ENCODE peak calls at places on chromosomes 1 and 21, in seven cellular contexts. One of them, this sample, is unnamed. For H3K4me1, the result is how much of the 10 kb centered on the place peaks cover.

GRCh38 chr1:212982430-212983152 is 32.2 kb downstream of the VASH2 start:
- DNase-seq in spleen: no peak
- DNase-seq in SJCRH30: no peak
- DNase-seq in naive thymus-derived CD4-positive, alpha-beta T cell: no peak
- DNase-seq in lower lobe of right lung: no peak
- DNase-seq in astrocyte: no peak
- DNase-seq in endodermal cell: peak
- DNase-seq in this sample: no peak

GRCh38 chr1:180221461-180221860 is 8.6 kb upstream of the LHX4 start:
- DNase-seq in spleen: no peak
- DNase-seq in SJCRH30: peak
- DNase-seq in naive thymus-derived CD4-positive, alpha-beta T cell: no peak
- DNase-seq in lower lobe of right lung: no peak
- DNase-seq in astrocyte: peak
- DNase-seq in endodermal cell: no peak
- DNase-seq in this sample: no peak

GRCh38 chr1:32334274-32334861 is 1.7 kb downstream of the MARCKSL1 start:
- DNase-seq in spleen: peak
- DNase-seq in SJCRH30: no peak
- DNase-seq in naive thymus-derived CD4-positive, alpha-beta T cell: no peak
- DNase-seq in lower lobe of right lung: no peak
- DNase-seq in astrocyte: no peak
- DNase-seq in endodermal cell: no peak
- DNase-seq in this sample: no peak

GRCh38 chr21:45158491-45159423 is 84.4 kb downstream of the ADARB1 start:
- DNase-seq in spleen: no peak
- DNase-seq in SJCRH30: no peak
- DNase-seq in naive thymus-derived CD4-positive, alpha-beta T cell: no peak
- DNase-seq in lower lobe of right lung: no peak
- DNase-seq in astrocyte: no peak
- DNase-seq in endodermal cell: peak
- DNase-seq in this sample: no peak

GRCh38 chr1:95207223-95207935 is 26.6 kb upstream of the RWDD3 start:
- DNase-seq in spleen: no peak
- DNase-seq in SJCRH30: peak
- DNase-seq in naive thymus-derived CD4-positive, alpha-beta T cell: no peak
- DNase-seq in lower lobe of right lung: no peak
- DNase-seq in astrocyte: no peak
- DNase-seq in endodermal cell: no peak
- DNase-seq in this sample: peak

GRCh38 chr1:153655333-153655732 is 3.2 kb upstream of the SNAPIN start:
- DNase-seq in spleen: no peak
- DNase-seq in SJCRH30: no peak
- DNase-seq in naive thymus-derived CD4-positive, alpha-beta T cell: no peak
- DNase-seq in lower lobe of right lung: no peak
- DNase-seq in astrocyte: no peak
- DNase-seq in endodermal cell: no peak
- DNase-seq in this sample: no peak

GRCh38 chr1:209190591-209191241 is 392.8 kb upstream of the CAMK1G start:
- DNase-seq in spleen: no peak
- DNase-seq in SJCRH30: peak
- DNase-seq in naive thymus-derived CD4-positive, alpha-beta T cell: no peak
- DNase-seq in lower lobe of right lung: peak
- DNase-seq in astrocyte: peak
- DNase-seq in endodermal cell: peak
- DNase-seq in this sample: peak

GRCh38 chr21:42499430-42500106 is 3.5 kb upstream of the RSPH1 start:
- DNase-seq in spleen: no peak
- DNase-seq in SJCRH30: no peak
- DNase-seq in naive thymus-derived CD4-positive, alpha-beta T cell: no peak
- DNase-seq in lower lobe of right lung: no peak
- DNase-seq in astrocyte: no peak
- DNase-seq in endodermal cell: peak
- DNase-seq in this sample: peak

GRCh38 chr21:29078884-29079765 is 5.7 kb upstream of the CCT8 start:
- DNase-seq in spleen: no peak
- DNase-seq in SJCRH30: no peak
- DNase-seq in naive thymus-derived CD4-positive, alpha-beta T cell: no peak
- DNase-seq in lower lobe of right lung: peak
- DNase-seq in astrocyte: peak
- DNase-seq in endodermal cell: no peak
- DNase-seq in this sample: no peak

GRCh38 chr1:172275478-172275877 is 145.0 kb upstream of the C1orf105 start:
- DNase-seq in spleen: no peak
- DNase-seq in SJCRH30: no peak
- DNase-seq in naive thymus-derived CD4-positive, alpha-beta T cell: no peak
- DNase-seq in lower lobe of right lung: no peak
- DNase-seq in astrocyte: no peak
- DNase-seq in endodermal cell: no peak
- DNase-seq in this sample: no peak

GRCh38 chr1:185861630-185862029 is 127.4 kb downstream of the HMCN1 start:
- DNase-seq in spleen: no peak
- DNase-seq in SJCRH30: no peak
- DNase-seq in naive thymus-derived CD4-positive, alpha-beta T cell: no peak
- DNase-seq in lower lobe of right lung: no peak
- DNase-seq in astrocyte: peak
- DNase-seq in endodermal cell: no peak
- DNase-seq in this sample: no peak

GRCh38 chr1:5408401-5408800 is 583.8 kb downstream of the NPHP4 start:
- DNase-seq in spleen: no peak
- DNase-seq in SJCRH30: no peak
- DNase-seq in naive thymus-derived CD4-positive, alpha-beta T cell: no peak
- DNase-seq in lower lobe of right lung: no peak
- DNase-seq in astrocyte: no peak
- DNase-seq in endodermal cell: no peak
- DNase-seq in this sample: no peak

GRCh38 chr1:13779930-13780329 is 79.9 kb downstream of the PRDM2 start:
- DNase-seq in spleen: no peak
- DNase-seq in SJCRH30: no peak
- DNase-seq in naive thymus-derived CD4-positive, alpha-beta T cell: no peak
- DNase-seq in lower lobe of right lung: no peak
- DNase-seq in astrocyte: no peak
- DNase-seq in endodermal cell: no peak
- DNase-seq in this sample: no peak

GRCh38 chr21:34029724-34030528 is 43.5 kb upstream of the MRPS6 start:
- DNase-seq in spleen: no peak
- DNase-seq in SJCRH30: peak
- DNase-seq in naive thymus-derived CD4-positive, alpha-beta T cell: peak
- DNase-seq in lower lobe of right lung: no peak
- DNase-seq in astrocyte: peak
- DNase-seq in endodermal cell: peak
- DNase-seq in this sample: peak

GRCh38 chr1:180912801-180913616 is at the start of gene KIAA1614:
- DNase-seq in spleen: no peak
- DNase-seq in SJCRH30: peak
- DNase-seq in naive thymus-derived CD4-positive, alpha-beta T cell: no peak
- DNase-seq in lower lobe of right lung: no peak
- DNase-seq in astrocyte: peak
- DNase-seq in endodermal cell: peak
- DNase-seq in this sample: no peak

GRCh38 chr1:201906336-201906735 is 17.6 kb downstream of the SHISA4 start:
- DNase-seq in spleen: no peak
- DNase-seq in SJCRH30: peak
- DNase-seq in naive thymus-derived CD4-positive, alpha-beta T cell: no peak
- DNase-seq in lower lobe of right lung: no peak
- DNase-seq in astrocyte: no peak
- DNase-seq in endodermal cell: no peak
- DNase-seq in this sample: peak

GRCh38 chr1:236024655-236025054 is 40.2 kb downstream of the NID1 start:
- DNase-seq in spleen: no peak
- DNase-seq in SJCRH30: peak
- DNase-seq in naive thymus-derived CD4-positive, alpha-beta T cell: no peak
- DNase-seq in lower lobe of right lung: no peak
- DNase-seq in astrocyte: no peak
- DNase-seq in endodermal cell: no peak
- DNase-seq in this sample: no peak

GRCh38 chr1:94803517-94804441 is 16.4 kb upstream of the SLC44A3 start:
- DNase-seq in spleen: no peak
- DNase-seq in SJCRH30: peak
- DNase-seq in naive thymus-derived CD4-positive, alpha-beta T cell: no peak
- DNase-seq in lower lobe of right lung: no peak
- DNase-seq in astrocyte: no peak
- DNase-seq in endodermal cell: no peak
- DNase-seq in this sample: peak

GRCh38 chr21:45126085-45126687 is 51.8 kb downstream of the ADARB1 start:
- DNase-seq in spleen: no peak
- DNase-seq in SJCRH30: peak
- DNase-seq in naive thymus-derived CD4-positive, alpha-beta T cell: no peak
- DNase-seq in lower lobe of right lung: no peak
- DNase-seq in astrocyte: no peak
- DNase-seq in endodermal cell: no peak
- DNase-seq in this sample: no peak

GRCh38 chr1:236486315-236486714 is 37.5 kb upstream of the LGALS8 start:
- DNase-seq in spleen: no peak
- DNase-seq in SJCRH30: no peak
- DNase-seq in naive thymus-derived CD4-positive, alpha-beta T cell: no peak
- DNase-seq in lower lobe of right lung: no peak
- DNase-seq in astrocyte: no peak
- DNase-seq in endodermal cell: no peak
- DNase-seq in this sample: no peak

GRCh38 chr1:24688621-24689195 is 45.6 kb downstream of the SRRM1 start:
- DNase-seq in spleen: peak
- DNase-seq in SJCRH30: peak
- DNase-seq in naive thymus-derived CD4-positive, alpha-beta T cell: peak
- DNase-seq in lower lobe of right lung: peak
- DNase-seq in astrocyte: no peak
- DNase-seq in endodermal cell: peak
- DNase-seq in this sample: peak

GRCh38 chr1:112021263-112021662 is 31.8 kb upstream of the KCND3 start:
- DNase-seq in spleen: no peak
- DNase-seq in SJCRH30: no peak
- DNase-seq in naive thymus-derived CD4-positive, alpha-beta T cell: no peak
- DNase-seq in lower lobe of right lung: no peak
- DNase-seq in astrocyte: no peak
- DNase-seq in endodermal cell: peak
- DNase-seq in this sample: no peak

GRCh38 chr1:6026095-6026809 is 19.4 kb upstream of the KCNAB2 start:
- DNase-seq in spleen: peak
- DNase-seq in SJCRH30: peak
- DNase-seq in naive thymus-derived CD4-positive, alpha-beta T cell: peak
- DNase-seq in lower lobe of right lung: peak
- DNase-seq in astrocyte: no peak
- DNase-seq in endodermal cell: peak
- DNase-seq in this sample: peak

GRCh38 chr1:244163861-244164562 is 112.9 kb downstream of the ZBTB18 start:
- DNase-seq in spleen: no peak
- DNase-seq in SJCRH30: peak
- DNase-seq in naive thymus-derived CD4-positive, alpha-beta T cell: no peak
- DNase-seq in lower lobe of right lung: no peak
- DNase-seq in astrocyte: peak
- DNase-seq in endodermal cell: peak
- DNase-seq in this sample: peak

GRCh38 chr1:229629251-229629650 is 3.2 kb downstream of the URB2 start:
- DNase-seq in spleen: no peak
- DNase-seq in SJCRH30: no peak
- DNase-seq in naive thymus-derived CD4-positive, alpha-beta T cell: no peak
- DNase-seq in lower lobe of right lung: no peak
- DNase-seq in astrocyte: peak
- DNase-seq in endodermal cell: no peak
- DNase-seq in this sample: no peak

GRCh38 chr21:28392436-28392835 is 600.2 kb downstream of the LTN1 start:
- DNase-seq in spleen: no peak
- DNase-seq in SJCRH30: no peak
- DNase-seq in naive thymus-derived CD4-positive, alpha-beta T cell: no peak
- DNase-seq in lower lobe of right lung: no peak
- DNase-seq in astrocyte: no peak
- DNase-seq in endodermal cell: no peak
- DNase-seq in this sample: no peak

GRCh38 chr1:39642796-39643195 is 3.4 kb upstream of the HEYL start:
- DNase-seq in spleen: no peak
- DNase-seq in SJCRH30: peak
- DNase-seq in naive thymus-derived CD4-positive, alpha-beta T cell: no peak
- DNase-seq in lower lobe of right lung: no peak
- DNase-seq in astrocyte: no peak
- DNase-seq in endodermal cell: no peak
- DNase-seq in this sample: no peak

GRCh38 chr1:27137544-27138075 is 17.3 kb downstream of the SLC9A1 start:
- DNase-seq in spleen: peak
- DNase-seq in SJCRH30: no peak
- DNase-seq in naive thymus-derived CD4-positive, alpha-beta T cell: no peak
- DNase-seq in lower lobe of right lung: peak
- DNase-seq in astrocyte: no peak
- DNase-seq in endodermal cell: no peak
- DNase-seq in this sample: peak
- H3K4me1 ChIP-seq in spleen: half or more
- H3K4me1 ChIP-seq in SJCRH30: under half
- H3K4me1 ChIP-seq in naive thymus-derived CD4-positive, alpha-beta T cell: under half
- H3K4me1 ChIP-seq in lower lobe of right lung: half or more
- H3K4me1 ChIP-seq in astrocyte: under half
- H3K4me1 ChIP-seq in endodermal cell: under half
- H3K4me1 ChIP-seq in this sample: under half

GRCh38 chr1:56924116-56924515 is 41.7 kb downstream of the C8B start:
- DNase-seq in spleen: no peak
- DNase-seq in SJCRH30: no peak
- DNase-seq in naive thymus-derived CD4-positive, alpha-beta T cell: no peak
- DNase-seq in lower lobe of right lung: no peak
- DNase-seq in astrocyte: no peak
- DNase-seq in endodermal cell: peak
- DNase-seq in this sample: no peak
- H3K4me1 ChIP-seq in spleen: under half
- H3K4me1 ChIP-seq in SJCRH30: under half
- H3K4me1 ChIP-seq in naive thymus-derived CD4-positive, alpha-beta T cell: under half
- H3K4me1 ChIP-seq in lower lobe of right lung: under half
- H3K4me1 ChIP-seq in astrocyte: under half
- H3K4me1 ChIP-seq in endodermal cell: under half
- H3K4me1 ChIP-seq in this sample: under half

GRCh38 chr1:223714849-223715709 is 2.7 kb downstream of the CAPN2 start:
- DNase-seq in spleen: no peak
- DNase-seq in SJCRH30: peak
- DNase-seq in naive thymus-derived CD4-positive, alpha-beta T cell: no peak
- DNase-seq in lower lobe of right lung: peak
- DNase-seq in astrocyte: peak
- DNase-seq in endodermal cell: peak
- DNase-seq in this sample: no peak
- H3K4me1 ChIP-seq in spleen: half or more
- H3K4me1 ChIP-seq in SJCRH30: under half
- H3K4me1 ChIP-seq in naive thymus-derived CD4-positive, alpha-beta T cell: half or more
- H3K4me1 ChIP-seq in lower lobe of right lung: half or more
- H3K4me1 ChIP-seq in astrocyte: half or more
- H3K4me1 ChIP-seq in endodermal cell: under half
- H3K4me1 ChIP-seq in this sample: under half

DNA sequence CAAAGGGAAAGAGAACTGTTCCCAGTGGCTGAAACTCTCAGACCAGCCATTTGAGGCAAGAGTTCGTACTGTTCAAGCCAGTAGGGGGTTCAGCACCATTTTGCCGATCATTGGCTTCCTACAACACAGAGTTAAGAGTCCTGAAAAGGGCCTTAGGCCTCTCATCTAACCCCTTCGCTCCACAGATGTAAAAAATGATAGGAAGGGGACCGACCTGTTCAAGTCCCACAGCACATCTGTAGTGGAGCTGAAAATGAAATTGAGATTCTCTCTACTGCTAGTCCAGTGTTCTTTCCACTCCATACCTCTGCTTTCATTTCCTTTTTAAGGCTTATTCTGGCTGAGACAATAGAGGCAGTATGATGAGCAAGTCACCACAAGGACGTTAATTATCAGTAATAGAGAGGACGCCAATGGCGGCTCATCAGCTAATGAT is 1.1 kb downstream of the DDR2 start:
- DNase-seq in spleen: no peak
- DNase-seq in SJCRH30: peak
- DNase-seq in naive thymus-derived CD4-positive, alpha-beta T cell: no peak
- DNase-seq in lower lobe of right lung: no peak
- DNase-seq in astrocyte: no peak
- DNase-seq in endodermal cell: no peak
- DNase-seq in this sample: peak
- H3K4me1 ChIP-seq in spleen: under half
- H3K4me1 ChIP-seq in SJCRH30: under half
- H3K4me1 ChIP-seq in naive thymus-derived CD4-positive, alpha-beta T cell: under half
- H3K4me1 ChIP-seq in lower lobe of right lung: under half
- H3K4me1 ChIP-seq in astrocyte: under half
- H3K4me1 ChIP-seq in endodermal cell: under half
- H3K4me1 ChIP-seq in this sample: under half